ENCODE peak calls at places on chromosomes 12 and 14, in ten cellular contexts. One of them, this sample, is unnamed.

GRCh38 chr12:103495158-103495782 is 498 bp downstream of the C12orf42 start:
- DNase-seq in Panc1: no peak
- DNase-seq in PC-3: no peak
- DNase-seq in osteocyte: no peak
- DNase-seq in suprapubic skin: no peak
- DNase-seq in cardiac muscle cell: no peak
- DNase-seq in RWPE1: no peak
- DNase-seq in endothelial cell: peak
- DNase-seq in NB4: no peak
- DNase-seq in lung: no peak
- DNase-seq in this sample: peak

GRCh38 chr12:94553130-94553519 is 93.5 kb upstream of the CEP83 start:
- DNase-seq in Panc1: no peak
- DNase-seq in PC-3: peak
- DNase-seq in osteocyte: no peak
- DNase-seq in suprapubic skin: no peak
- DNase-seq in cardiac muscle cell: peak
- DNase-seq in RWPE1: peak
- DNase-seq in endothelial cell: no peak
- DNase-seq in NB4: no peak
- DNase-seq in lung: no peak
- DNase-seq in this sample: no peak

GRCh38 chr14:71372411-71372838 is 465.2 kb downstream of the PCNX1 start:
- DNase-seq in Panc1: peak
- DNase-seq in PC-3: peak
- DNase-seq in osteocyte: no peak
- DNase-seq in suprapubic skin: no peak
- DNase-seq in cardiac muscle cell: peak
- DNase-seq in RWPE1: peak
- DNase-seq in endothelial cell: no peak
- DNase-seq in NB4: no peak
- DNase-seq in lung: no peak
- DNase-seq in this sample: peak

GRCh38 chr14:64081174-64081746 is 212.9 kb downstream of the ESR2 start:
- DNase-seq in Panc1: no peak
- DNase-seq in PC-3: peak
- DNase-seq in osteocyte: no peak
- DNase-seq in suprapubic skin: no peak
- DNase-seq in cardiac muscle cell: no peak
- DNase-seq in RWPE1: no peak
- DNase-seq in endothelial cell: no peak
- DNase-seq in NB4: no peak
- DNase-seq in lung: no peak
- DNase-seq in this sample: no peak

GRCh38 chr12:26939192-26939832 is 1.0 kb downstream of the FGFR1OP2 start:
- DNase-seq in Panc1: no peak
- DNase-seq in PC-3: peak
- DNase-seq in osteocyte: no peak
- DNase-seq in suprapubic skin: no peak
- DNase-seq in cardiac muscle cell: no peak
- DNase-seq in RWPE1: no peak
- DNase-seq in endothelial cell: no peak
- DNase-seq in NB4: peak
- DNase-seq in lung: no peak
- DNase-seq in this sample: peak

GRCh38 chr14:104928391-104929133 is 3.9 kb downstream of the PLD4 start:
- DNase-seq in Panc1: no peak
- DNase-seq in PC-3: no peak
- DNase-seq in osteocyte: no peak
- DNase-seq in suprapubic skin: peak
- DNase-seq in cardiac muscle cell: no peak
- DNase-seq in RWPE1: no peak
- DNase-seq in endothelial cell: no peak
- DNase-seq in NB4: no peak
- DNase-seq in lung: no peak
- DNase-seq in this sample: peak

GRCh38 chr12:68497702-68498101 is 113.0 kb upstream of the RAP1B start:
- DNase-seq in Panc1: no peak
- DNase-seq in PC-3: peak
- DNase-seq in osteocyte: no peak
- DNase-seq in suprapubic skin: no peak
- DNase-seq in cardiac muscle cell: peak
- DNase-seq in RWPE1: no peak
- DNase-seq in endothelial cell: no peak
- DNase-seq in NB4: peak
- DNase-seq in lung: no peak
- DNase-seq in this sample: no peak

GRCh38 chr12:109877504-109878246 is 2.7 kb downstream of the GLTP start:
- DNase-seq in Panc1: no peak
- DNase-seq in PC-3: no peak
- DNase-seq in osteocyte: no peak
- DNase-seq in suprapubic skin: no peak
- DNase-seq in cardiac muscle cell: no peak
- DNase-seq in RWPE1: no peak
- DNase-seq in endothelial cell: no peak
- DNase-seq in NB4: no peak
- DNase-seq in lung: no peak
- DNase-seq in this sample: no peak

GRCh38 chr12:59895161-59895785 is 299.4 kb downstream of the SLC16A7 start:
- DNase-seq in Panc1: no peak
- DNase-seq in PC-3: no peak
- DNase-seq in osteocyte: no peak
- DNase-seq in suprapubic skin: no peak
- DNase-seq in cardiac muscle cell: no peak
- DNase-seq in RWPE1: no peak
- DNase-seq in endothelial cell: no peak
- DNase-seq in NB4: no peak
- DNase-seq in lung: no peak
- DNase-seq in this sample: no peak

GRCh38 chr12:94761559-94761958 is 111.2 kb upstream of the TMCC3 start:
- DNase-seq in Panc1: peak
- DNase-seq in PC-3: peak
- DNase-seq in osteocyte: no peak
- DNase-seq in suprapubic skin: no peak
- DNase-seq in cardiac muscle cell: peak
- DNase-seq in RWPE1: peak
- DNase-seq in endothelial cell: no peak
- DNase-seq in NB4: peak
- DNase-seq in lung: no peak
- DNase-seq in this sample: no peak

GRCh38 chr14:60196291-60196690 is 31.1 kb upstream of the DHRS7 start:
- DNase-seq in Panc1: no peak
- DNase-seq in PC-3: peak
- DNase-seq in osteocyte: no peak
- DNase-seq in suprapubic skin: no peak
- DNase-seq in cardiac muscle cell: no peak
- DNase-seq in RWPE1: peak
- DNase-seq in endothelial cell: no peak
- DNase-seq in NB4: peak
- DNase-seq in lung: no peak
- DNase-seq in this sample: no peak

GRCh38 chr12:60421741-60422140 is 825.9 kb downstream of the SLC16A7 start:
- DNase-seq in Panc1: no peak
- DNase-seq in PC-3: peak
- DNase-seq in osteocyte: no peak
- DNase-seq in suprapubic skin: no peak
- DNase-seq in cardiac muscle cell: no peak
- DNase-seq in RWPE1: no peak
- DNase-seq in endothelial cell: no peak
- DNase-seq in NB4: no peak
- DNase-seq in lung: no peak
- DNase-seq in this sample: no peak

GRCh38 chr14:55383039-55383438 is 28.6 kb downstream of the ATG14 start:
- DNase-seq in Panc1: no peak
- DNase-seq in PC-3: no peak
- DNase-seq in osteocyte: no peak
- DNase-seq in suprapubic skin: no peak
- DNase-seq in cardiac muscle cell: no peak
- DNase-seq in RWPE1: no peak
- DNase-seq in endothelial cell: no peak
- DNase-seq in NB4: no peak
- DNase-seq in lung: no peak
- DNase-seq in this sample: no peak

GRCh38 chr12:88181881-88182280 is 39.8 kb downstream of the TMTC3 start:
- DNase-seq in Panc1: no peak
- DNase-seq in PC-3: no peak
- DNase-seq in osteocyte: no peak
- DNase-seq in suprapubic skin: no peak
- DNase-seq in cardiac muscle cell: no peak
- DNase-seq in RWPE1: no peak
- DNase-seq in endothelial cell: no peak
- DNase-seq in NB4: peak
- DNase-seq in lung: no peak
- DNase-seq in this sample: no peak

GRCh38 chr12:128387811-128388422 is 120.9 kb downstream of the TMEM132C start:
- DNase-seq in Panc1: peak
- DNase-seq in PC-3: peak
- DNase-seq in osteocyte: peak
- DNase-seq in suprapubic skin: no peak
- DNase-seq in cardiac muscle cell: peak
- DNase-seq in RWPE1: no peak
- DNase-seq in endothelial cell: no peak
- DNase-seq in NB4: peak
- DNase-seq in lung: peak
- DNase-seq in this sample: peak

GRCh38 chr12:13171921-13172859 is 24.3 kb upstream of the EMP1 start:
- DNase-seq in Panc1: no peak
- DNase-seq in PC-3: peak
- DNase-seq in osteocyte: peak
- DNase-seq in suprapubic skin: peak
- DNase-seq in cardiac muscle cell: peak
- DNase-seq in RWPE1: peak
- DNase-seq in endothelial cell: no peak
- DNase-seq in NB4: peak
- DNase-seq in lung: peak
- DNase-seq in this sample: peak
- TF ChIP-seq CTCF in Panc1: no peak
- TF ChIP-seq CTCF in PC-3: no peak
- TF ChIP-seq CTCF in osteocyte: no peak
- TF ChIP-seq CTCF in suprapubic skin: no peak
- TF ChIP-seq CTCF in cardiac muscle cell: no peak
- TF ChIP-seq CTCF in RWPE1: no peak
- TF ChIP-seq CTCF in endothelial cell: no peak
- TF ChIP-seq CTCF in NB4: no peak
- TF ChIP-seq CTCF in lung: no peak
- TF ChIP-seq CTCF in this sample: no peak

DNA sequence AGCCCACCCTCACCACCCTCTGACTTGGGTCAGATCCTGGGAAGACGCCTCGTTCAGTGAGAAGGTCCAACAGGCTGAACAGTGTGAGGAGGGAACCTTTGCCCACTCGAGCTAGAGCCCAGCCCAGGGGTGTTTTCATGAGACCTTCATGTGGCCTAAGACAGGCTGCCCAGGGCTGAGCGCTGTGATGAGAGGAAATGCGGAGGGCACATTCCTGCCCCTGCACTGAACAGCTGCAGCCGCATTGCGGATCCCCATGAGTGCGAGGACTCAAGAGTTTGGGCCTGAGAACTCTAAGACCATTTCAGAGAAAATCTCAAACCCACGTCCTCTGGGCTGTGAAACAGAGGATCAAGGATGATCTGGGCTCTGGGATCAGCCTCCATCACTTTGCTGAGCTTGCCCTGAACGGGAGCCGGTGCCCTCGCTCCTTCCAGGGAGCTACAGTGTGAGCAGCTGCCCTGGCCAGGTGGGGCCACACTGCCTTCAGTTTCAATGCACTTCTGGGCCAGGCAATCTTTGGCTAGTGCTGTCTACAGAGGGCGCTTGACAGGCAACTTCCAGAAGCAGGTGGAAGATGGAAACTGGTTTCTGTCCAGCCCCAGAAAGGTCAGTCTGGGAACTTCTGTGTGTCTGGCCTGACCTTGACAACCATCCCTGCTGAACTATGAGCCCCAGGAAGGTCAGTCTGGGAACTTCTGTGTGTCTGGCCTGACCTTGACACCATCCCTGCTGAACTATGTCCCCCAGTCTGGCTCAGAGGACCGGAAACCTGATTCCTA is 43.5 kb upstream of the P2RX7 start:
- DNase-seq in Panc1: no peak
- DNase-seq in PC-3: no peak
- DNase-seq in osteocyte: peak
- DNase-seq in suprapubic skin: no peak
- DNase-seq in cardiac muscle cell: peak
- DNase-seq in RWPE1: no peak
- DNase-seq in endothelial cell: no peak
- DNase-seq in NB4: no peak
- DNase-seq in lung: no peak
- DNase-seq in this sample: peak
- TF ChIP-seq CTCF in Panc1: no peak
- TF ChIP-seq CTCF in PC-3: peak
- TF ChIP-seq CTCF in osteocyte: no peak
- TF ChIP-seq CTCF in suprapubic skin: no peak
- TF ChIP-seq CTCF in cardiac muscle cell: peak
- TF ChIP-seq CTCF in RWPE1: no peak
- TF ChIP-seq CTCF in endothelial cell: no peak
- TF ChIP-seq CTCF in NB4: peak
- TF ChIP-seq CTCF in lung: no peak
- TF ChIP-seq CTCF in this sample: no peak

GRCh38 chr12:50322196-50322595 is 38.9 kb upstream of the LIMA1 start:
- DNase-seq in Panc1: no peak
- DNase-seq in PC-3: peak
- DNase-seq in osteocyte: no peak
- DNase-seq in suprapubic skin: no peak
- DNase-seq in cardiac muscle cell: no peak
- DNase-seq in RWPE1: no peak
- DNase-seq in endothelial cell: no peak
- DNase-seq in NB4: no peak
- DNase-seq in lung: no peak
- DNase-seq in this sample: no peak

GRCh38 chr12:50326636-50327284 is 43.4 kb upstream of the LIMA1 start:
- DNase-seq in Panc1: no peak
- DNase-seq in PC-3: peak
- DNase-seq in osteocyte: no peak
- DNase-seq in suprapubic skin: no peak
- DNase-seq in cardiac muscle cell: peak
- DNase-seq in RWPE1: no peak
- DNase-seq in endothelial cell: no peak
- DNase-seq in NB4: no peak
- DNase-seq in lung: peak
- DNase-seq in this sample: no peak

GRCh38 chr12:50325890-50326391 is 42.6 kb upstream of the LIMA1 start:
- DNase-seq in Panc1: no peak
- DNase-seq in PC-3: peak
- DNase-seq in osteocyte: no peak
- DNase-seq in suprapubic skin: no peak
- DNase-seq in cardiac muscle cell: peak
- DNase-seq in RWPE1: no peak
- DNase-seq in endothelial cell: no peak
- DNase-seq in NB4: no peak
- DNase-seq in lung: no peak
- DNase-seq in this sample: no peak
- TF ChIP-seq CTCF in Panc1: no peak
- TF ChIP-seq CTCF in PC-3: no peak
- TF ChIP-seq CTCF in osteocyte: no peak
- TF ChIP-seq CTCF in suprapubic skin: no peak
- TF ChIP-seq CTCF in cardiac muscle cell: no peak
- TF ChIP-seq CTCF in RWPE1: no peak
- TF ChIP-seq CTCF in endothelial cell: no peak
- TF ChIP-seq CTCF in NB4: no peak
- TF ChIP-seq CTCF in lung: no peak
- TF ChIP-seq CTCF in this sample: no peak

GRCh38 chr14:91140672-91141071 is 26.8 kb downstream of the DGLUCY start:
- DNase-seq in Panc1: no peak
- DNase-seq in PC-3: peak
- DNase-seq in osteocyte: no peak
- DNase-seq in suprapubic skin: no peak
- DNase-seq in cardiac muscle cell: peak
- DNase-seq in RWPE1: peak
- DNase-seq in endothelial cell: peak
- DNase-seq in NB4: no peak
- DNase-seq in lung: no peak
- DNase-seq in this sample: no peak
- TF ChIP-seq CTCF in Panc1: peak
- TF ChIP-seq CTCF in PC-3: peak
- TF ChIP-seq CTCF in osteocyte: peak
- TF ChIP-seq CTCF in suprapubic skin: no peak
- TF ChIP-seq CTCF in cardiac muscle cell: peak
- TF ChIP-seq CTCF in RWPE1: no peak
- TF ChIP-seq CTCF in endothelial cell: no peak
- TF ChIP-seq CTCF in NB4: no peak
- TF ChIP-seq CTCF in lung: peak
- TF ChIP-seq CTCF in this sample: no peak